ENCODE peak calls at places on chromosomes 11 and 22, in ten cellular contexts. F, T, G, P, R, U, O, B, S and K are unnamed samples.

GRCh38 chr22:21941921-21942320 is 10.7 kb downstream of the PPM1F start:
- DNase-seq in F (no peak), T (no peak), G (no peak), P (no peak), R (no peak), U (no peak), O (no peak), B (no peak), S (no peak), K (no peak)

GRCh38 chr11:61069427-61069826 is 32.9 kb upstream of the CD5 start:
- DNase-seq in F (no peak), T (no peak), G (no peak), P (no peak), R (no peak), U (no peak), O (no peak), B (no peak), S (no peak), K (no peak)

GRCh38 chr11:28833670-28834069 is 725.5 kb downstream of the METTL15 start:
- DNase-seq in F (peak), T (no peak), G (no peak), P (no peak), R (no peak), U (peak), O (no peak), B (no peak), S (peak), K (peak)

GRCh38 chr22:26643368-26644100 is 13.9 kb upstream of the MIAT start:
- DNase-seq in F (no peak), T (no peak), G (no peak), P (no peak), R (no peak), U (no peak), O (no peak), B (no peak), S (no peak), K (no peak)

GRCh38 chr11:56521955-56522354 is 21.1 kb downstream of the OR5M11 start:
- DNase-seq in F (no peak), T (no peak), G (peak), P (no peak), R (no peak), U (no peak), O (peak), B (no peak), S (no peak), K (no peak)

GRCh38 chr22:27531782-27532530 is 269.6 kb downstream of the MN1 start:
- DNase-seq in F (peak), T (no peak), G (no peak), P (no peak), R (no peak), U (peak), O (no peak), B (no peak), S (peak), K (no peak)

GRCh38 chr11:77402218-77402556 is 71.7 kb downstream of the PAK1 start:
- DNase-seq in F (no peak), T (no peak), G (no peak), P (no peak), R (no peak), U (no peak), O (no peak), B (no peak), S (no peak), K (no peak)

GRCh38 chr11:14376920-14377319 is 17.9 kb upstream of the RRAS2 start:
- DNase-seq in F (no peak), T (no peak), G (no peak), P (no peak), R (no peak), U (peak), O (no peak), B (no peak), S (no peak), K (no peak)

GRCh38 chr11:27234961-27235360 is 128.1 kb downstream of the CCDC34 start:
- DNase-seq in F (no peak), T (no peak), G (peak), P (no peak), R (no peak), U (no peak), O (no peak), B (no peak), S (no peak), K (no peak)

GRCh38 chr11:7691759-7692334 is 14.4 kb downstream of the OVCH2 start:
- DNase-seq in F (no peak), T (no peak), G (no peak), P (no peak), R (no peak), U (no peak), O (no peak), B (no peak), S (no peak), K (no peak)

GRCh38 chr11:122343247-122343646 is 227.2 kb upstream of the BLID start:
- DNase-seq in F (no peak), T (no peak), G (no peak), P (no peak), R (no peak), U (peak), O (no peak), B (no peak), S (no peak), K (no peak)